ENCODE peak calls at places on chromosomes 12 and 14, in ten cellular contexts. One of them, this sample, is unnamed.

GRCh38 chr12:96465896-96466295 is 23.5 kb upstream of the CFAP54 start:
- DNase-seq in aorta: no peak
- DNase-seq in astrocyte of the hippocampus: no peak
- DNase-seq in HT-29: no peak
- DNase-seq in M059J: no peak
- DNase-seq in GDM1: no peak
- DNase-seq in A172: no peak
- DNase-seq in CD8-positive, alpha-beta T cell: no peak
- DNase-seq in stimulated activated CD4-positive, alpha-beta T cell treated with anti-CD3 and anti-CD28 coated beads, Interleukin-12 subunit alpha, Interleukin-12 subunit beta, amount 100 ng/mL, for 4 hours: no peak
- DNase-seq in stimulated activated effector memory CD8-positive, alpha-beta T cell treated with anti-CD3 and anti-CD28 coated beads, Interleukin-12 subunit alpha, Interleukin-12 subunit beta, amount 100 ng/mL, for 72 hours: no peak
- DNase-seq in this sample: no peak

GRCh38 chr12:113002676-113003075 is 24.4 kb downstream of the OAS2 start:
- DNase-seq in astrocyte of the hippocampus: no peak
- DNase-seq in stimulated activated effector memory CD8-positive, alpha-beta T cell treated with anti-CD3 and anti-CD28 coated beads, Interleukin-12 subunit alpha, Interleukin-12 subunit beta, amount 100 ng/mL, for 72 hours: no peak
- DNase-seq in M059J: no peak
- DNase-seq in HT-29: no peak
- DNase-seq in aorta: no peak
- DNase-seq in stimulated activated CD4-positive, alpha-beta T cell treated with anti-CD3 and anti-CD28 coated beads, Interleukin-12 subunit alpha, Interleukin-12 subunit beta, amount 100 ng/mL, for 4 hours: no peak
- DNase-seq in A172: no peak
- DNase-seq in GDM1: no peak
- DNase-seq in CD8-positive, alpha-beta T cell: no peak
- DNase-seq in this sample: no peak

GRCh38 chr14:59276235-59276634 is 87.8 kb downstream of the DAAM1 start:
- DNase-seq in stimulated activated CD4-positive, alpha-beta T cell treated with anti-CD3 and anti-CD28 coated beads, Interleukin-12 subunit alpha, Interleukin-12 subunit beta, amount 100 ng/mL, for 4 hours: no peak
- DNase-seq in aorta: no peak
- DNase-seq in astrocyte of the hippocampus: no peak
- DNase-seq in CD8-positive, alpha-beta T cell: no peak
- DNase-seq in A172: no peak
- DNase-seq in M059J: no peak
- DNase-seq in HT-29: no peak
- DNase-seq in stimulated activated effector memory CD8-positive, alpha-beta T cell treated with anti-CD3 and anti-CD28 coated beads, Interleukin-12 subunit alpha, Interleukin-12 subunit beta, amount 100 ng/mL, for 72 hours: no peak
- DNase-seq in GDM1: no peak
- DNase-seq in this sample: no peak

GRCh38 chr12:70254846-70255245 is 11.6 kb downstream of the CNOT2 start:
- DNase-seq in HT-29: no peak
- DNase-seq in stimulated activated CD4-positive, alpha-beta T cell treated with anti-CD3 and anti-CD28 coated beads, Interleukin-12 subunit alpha, Interleukin-12 subunit beta, amount 100 ng/mL, for 4 hours: no peak
- DNase-seq in astrocyte of the hippocampus: no peak
- DNase-seq in CD8-positive, alpha-beta T cell: no peak
- DNase-seq in M059J: no peak
- DNase-seq in stimulated activated effector memory CD8-positive, alpha-beta T cell treated with anti-CD3 and anti-CD28 coated beads, Interleukin-12 subunit alpha, Interleukin-12 subunit beta, amount 100 ng/mL, for 72 hours: no peak
- DNase-seq in A172: no peak
- DNase-seq in aorta: no peak
- DNase-seq in GDM1: no peak
- DNase-seq in this sample: no peak

GRCh38 chr14:105528197-105528858 is 1.9 kb downstream of the TMEM121 start:
- DNase-seq in stimulated activated effector memory CD8-positive, alpha-beta T cell treated with anti-CD3 and anti-CD28 coated beads, Interleukin-12 subunit alpha, Interleukin-12 subunit beta, amount 100 ng/mL, for 72 hours: peak
- DNase-seq in aorta: peak
- DNase-seq in astrocyte of the hippocampus: peak
- DNase-seq in M059J: peak
- DNase-seq in HT-29: peak
- DNase-seq in stimulated activated CD4-positive, alpha-beta T cell treated with anti-CD3 and anti-CD28 coated beads, Interleukin-12 subunit alpha, Interleukin-12 subunit beta, amount 100 ng/mL, for 4 hours: peak
- DNase-seq in A172: no peak
- DNase-seq in GDM1: peak
- DNase-seq in CD8-positive, alpha-beta T cell: peak
- DNase-seq in this sample: peak

GRCh38 chr14:37340353-37340752 is 142.6 kb downstream of the MIPOL1 start:
- DNase-seq in A172: no peak
- DNase-seq in CD8-positive, alpha-beta T cell: no peak
- DNase-seq in stimulated activated CD4-positive, alpha-beta T cell treated with anti-CD3 and anti-CD28 coated beads, Interleukin-12 subunit alpha, Interleukin-12 subunit beta, amount 100 ng/mL, for 4 hours: no peak
- DNase-seq in astrocyte of the hippocampus: no peak
- DNase-seq in stimulated activated effector memory CD8-positive, alpha-beta T cell treated with anti-CD3 and anti-CD28 coated beads, Interleukin-12 subunit alpha, Interleukin-12 subunit beta, amount 100 ng/mL, for 72 hours: no peak
- DNase-seq in M059J: no peak
- DNase-seq in GDM1: no peak
- DNase-seq in HT-29: no peak
- DNase-seq in aorta: no peak
- DNase-seq in this sample: peak

GRCh38 chr12:81170072-81170471 is 92.2 kb downstream of the ACSS3 start:
- DNase-seq in aorta: no peak
- DNase-seq in A172: no peak
- DNase-seq in astrocyte of the hippocampus: no peak
- DNase-seq in stimulated activated effector memory CD8-positive, alpha-beta T cell treated with anti-CD3 and anti-CD28 coated beads, Interleukin-12 subunit alpha, Interleukin-12 subunit beta, amount 100 ng/mL, for 72 hours: no peak
- DNase-seq in M059J: no peak
- DNase-seq in GDM1: no peak
- DNase-seq in stimulated activated CD4-positive, alpha-beta T cell treated with anti-CD3 and anti-CD28 coated beads, Interleukin-12 subunit alpha, Interleukin-12 subunit beta, amount 100 ng/mL, for 4 hours: no peak
- DNase-seq in HT-29: no peak
- DNase-seq in CD8-positive, alpha-beta T cell: no peak
- DNase-seq in this sample: no peak

GRCh38 chr12:117049295-117049694 is 49.9 kb downstream of the TESC start:
- DNase-seq in aorta: no peak
- DNase-seq in M059J: no peak
- DNase-seq in stimulated activated CD4-positive, alpha-beta T cell treated with anti-CD3 and anti-CD28 coated beads, Interleukin-12 subunit alpha, Interleukin-12 subunit beta, amount 100 ng/mL, for 4 hours: no peak
- DNase-seq in astrocyte of the hippocampus: no peak
- DNase-seq in CD8-positive, alpha-beta T cell: no peak
- DNase-seq in stimulated activated effector memory CD8-positive, alpha-beta T cell treated with anti-CD3 and anti-CD28 coated beads, Interleukin-12 subunit alpha, Interleukin-12 subunit beta, amount 100 ng/mL, for 72 hours: no peak
- DNase-seq in A172: no peak
- DNase-seq in GDM1: no peak
- DNase-seq in HT-29: no peak
- DNase-seq in this sample: no peak

GRCh38 chr14:43877351-43877900 is 629.7 kb downstream of the FSCB start:
- DNase-seq in M059J: no peak
- DNase-seq in CD8-positive, alpha-beta T cell: no peak
- DNase-seq in HT-29: no peak
- DNase-seq in stimulated activated CD4-positive, alpha-beta T cell treated with anti-CD3 and anti-CD28 coated beads, Interleukin-12 subunit alpha, Interleukin-12 subunit beta, amount 100 ng/mL, for 4 hours: no peak
- DNase-seq in A172: no peak
- DNase-seq in GDM1: no peak
- DNase-seq in stimulated activated effector memory CD8-positive, alpha-beta T cell treated with anti-CD3 and anti-CD28 coated beads, Interleukin-12 subunit alpha, Interleukin-12 subunit beta, amount 100 ng/mL, for 72 hours: no peak
- DNase-seq in astrocyte of the hippocampus: no peak
- DNase-seq in aorta: no peak
- DNase-seq in this sample: no peak

GRCh38 chr12:109586385-109587296 is 13.0 kb downstream of the MVK start:
- DNase-seq in HT-29: no peak
- DNase-seq in aorta: no peak
- DNase-seq in stimulated activated CD4-positive, alpha-beta T cell treated with anti-CD3 and anti-CD28 coated beads, Interleukin-12 subunit alpha, Interleukin-12 subunit beta, amount 100 ng/mL, for 4 hours: no peak
- DNase-seq in astrocyte of the hippocampus: no peak
- DNase-seq in A172: no peak
- DNase-seq in M059J: no peak
- DNase-seq in GDM1: no peak
- DNase-seq in stimulated activated effector memory CD8-positive, alpha-beta T cell treated with anti-CD3 and anti-CD28 coated beads, Interleukin-12 subunit alpha, Interleukin-12 subunit beta, amount 100 ng/mL, for 72 hours: no peak
- DNase-seq in CD8-positive, alpha-beta T cell: no peak
- DNase-seq in this sample: no peak

GRCh38 chr12:53844989-53845836 is 93.4 kb upstream of the HOXC13 start:
- DNase-seq in CD8-positive, alpha-beta T cell: no peak
- DNase-seq in HT-29: no peak
- DNase-seq in A172: peak
- DNase-seq in astrocyte of the hippocampus: peak
- DNase-seq in M059J: peak
- DNase-seq in aorta: no peak
- DNase-seq in stimulated activated CD4-positive, alpha-beta T cell treated with anti-CD3 and anti-CD28 coated beads, Interleukin-12 subunit alpha, Interleukin-12 subunit beta, amount 100 ng/mL, for 4 hours: no peak
- DNase-seq in stimulated activated effector memory CD8-positive, alpha-beta T cell treated with anti-CD3 and anti-CD28 coated beads, Interleukin-12 subunit alpha, Interleukin-12 subunit beta, amount 100 ng/mL, for 72 hours: no peak
- DNase-seq in GDM1: no peak
- DNase-seq in this sample: peak

GRCh38 chr12:110141389-110141788 is 17.2 kb downstream of the IFT81 start:
- DNase-seq in stimulated activated CD4-positive, alpha-beta T cell treated with anti-CD3 and anti-CD28 coated beads, Interleukin-12 subunit alpha, Interleukin-12 subunit beta, amount 100 ng/mL, for 4 hours: no peak
- DNase-seq in aorta: no peak
- DNase-seq in astrocyte of the hippocampus: no peak
- DNase-seq in A172: no peak
- DNase-seq in GDM1: no peak
- DNase-seq in stimulated activated effector memory CD8-positive, alpha-beta T cell treated with anti-CD3 and anti-CD28 coated beads, Interleukin-12 subunit alpha, Interleukin-12 subunit beta, amount 100 ng/mL, for 72 hours: no peak
- DNase-seq in M059J: no peak
- DNase-seq in HT-29: no peak
- DNase-seq in CD8-positive, alpha-beta T cell: no peak
- DNase-seq in this sample: no peak

GRCh38 chr14:90428676-90429075 is 31.8 kb downstream of the CALM1 start:
- DNase-seq in CD8-positive, alpha-beta T cell: no peak
- DNase-seq in stimulated activated effector memory CD8-positive, alpha-beta T cell treated with anti-CD3 and anti-CD28 coated beads, Interleukin-12 subunit alpha, Interleukin-12 subunit beta, amount 100 ng/mL, for 72 hours: no peak
- DNase-seq in A172: no peak
- DNase-seq in M059J: no peak
- DNase-seq in GDM1: no peak
- DNase-seq in aorta: no peak
- DNase-seq in astrocyte of the hippocampus: no peak
- DNase-seq in HT-29: no peak
- DNase-seq in stimulated activated CD4-positive, alpha-beta T cell treated with anti-CD3 and anti-CD28 coated beads, Interleukin-12 subunit alpha, Interleukin-12 subunit beta, amount 100 ng/mL, for 4 hours: no peak
- DNase-seq in this sample: no peak

GRCh38 chr12:28569698-28570411 is 379.6 kb downstream of the CCDC91 start:
- DNase-seq in A172: peak
- DNase-seq in CD8-positive, alpha-beta T cell: no peak
- DNase-seq in stimulated activated effector memory CD8-positive, alpha-beta T cell treated with anti-CD3 and anti-CD28 coated beads, Interleukin-12 subunit alpha, Interleukin-12 subunit beta, amount 100 ng/mL, for 72 hours: no peak
- DNase-seq in GDM1: no peak
- DNase-seq in HT-29: peak
- DNase-seq in stimulated activated CD4-positive, alpha-beta T cell treated with anti-CD3 and anti-CD28 coated beads, Interleukin-12 subunit alpha, Interleukin-12 subunit beta, amount 100 ng/mL, for 4 hours: no peak
- DNase-seq in M059J: peak
- DNase-seq in aorta: no peak
- DNase-seq in astrocyte of the hippocampus: peak
- DNase-seq in this sample: peak

GRCh38 chr14:51595831-51596472 is 55.8 kb upstream of the FRMD6 start:
- DNase-seq in M059J: no peak
- DNase-seq in aorta: no peak
- DNase-seq in stimulated activated effector memory CD8-positive, alpha-beta T cell treated with anti-CD3 and anti-CD28 coated beads, Interleukin-12 subunit alpha, Interleukin-12 subunit beta, amount 100 ng/mL, for 72 hours: no peak
- DNase-seq in stimulated activated CD4-positive, alpha-beta T cell treated with anti-CD3 and anti-CD28 coated beads, Interleukin-12 subunit alpha, Interleukin-12 subunit beta, amount 100 ng/mL, for 4 hours: no peak
- DNase-seq in HT-29: no peak
- DNase-seq in A172: no peak
- DNase-seq in GDM1: no peak
- DNase-seq in astrocyte of the hippocampus: no peak
- DNase-seq in CD8-positive, alpha-beta T cell: no peak
- DNase-seq in this sample: no peak

GRCh38 chr12:105467710-105468366 is 137.3 kb downstream of the C12orf75 start:
- DNase-seq in stimulated activated effector memory CD8-positive, alpha-beta T cell treated with anti-CD3 and anti-CD28 coated beads, Interleukin-12 subunit alpha, Interleukin-12 subunit beta, amount 100 ng/mL, for 72 hours: no peak
- DNase-seq in HT-29: no peak
- DNase-seq in A172: no peak
- DNase-seq in M059J: no peak
- DNase-seq in aorta: no peak
- DNase-seq in stimulated activated CD4-positive, alpha-beta T cell treated with anti-CD3 and anti-CD28 coated beads, Interleukin-12 subunit alpha, Interleukin-12 subunit beta, amount 100 ng/mL, for 4 hours: no peak
- DNase-seq in GDM1: no peak
- DNase-seq in astrocyte of the hippocampus: no peak
- DNase-seq in CD8-positive, alpha-beta T cell: no peak
- DNase-seq in this sample: no peak

GRCh38 chr12:124940143-124940392 is 25.6 kb upstream of the UBC start:
- DNase-seq in A172: peak
- DNase-seq in stimulated activated CD4-positive, alpha-beta T cell treated with anti-CD3 and anti-CD28 coated beads, Interleukin-12 subunit alpha, Interleukin-12 subunit beta, amount 100 ng/mL, for 4 hours: no peak
- DNase-seq in CD8-positive, alpha-beta T cell: no peak
- DNase-seq in HT-29: no peak
- DNase-seq in astrocyte of the hippocampus: no peak
- DNase-seq in M059J: no peak
- DNase-seq in aorta: no peak
- DNase-seq in stimulated activated effector memory CD8-positive, alpha-beta T cell treated with anti-CD3 and anti-CD28 coated beads, Interleukin-12 subunit alpha, Interleukin-12 subunit beta, amount 100 ng/mL, for 72 hours: no peak
- DNase-seq in GDM1: no peak
- DNase-seq in this sample: no peak

GRCh38 chr12:86683568-86683991 is 427.4 kb upstream of the MGAT4C start:
- DNase-seq in HT-29: no peak
- DNase-seq in CD8-positive, alpha-beta T cell: no peak
- DNase-seq in stimulated activated effector memory CD8-positive, alpha-beta T cell treated with anti-CD3 and anti-CD28 coated beads, Interleukin-12 subunit alpha, Interleukin-12 subunit beta, amount 100 ng/mL, for 72 hours: no peak
- DNase-seq in GDM1: no peak
- DNase-seq in aorta: no peak
- DNase-seq in astrocyte of the hippocampus: peak
- DNase-seq in M059J: peak
- DNase-seq in A172: peak
- DNase-seq in stimulated activated CD4-positive, alpha-beta T cell treated with anti-CD3 and anti-CD28 coated beads, Interleukin-12 subunit alpha, Interleukin-12 subunit beta, amount 100 ng/mL, for 4 hours: no peak
- DNase-seq in this sample: no peak

GRCh38 chr14:75847584-75847983 is 134.2 kb downstream of the TGFB3 start:
- DNase-seq in CD8-positive, alpha-beta T cell: no peak
- DNase-seq in HT-29: no peak
- DNase-seq in GDM1: no peak
- DNase-seq in aorta: no peak
- DNase-seq in A172: no peak
- DNase-seq in astrocyte of the hippocampus: no peak
- DNase-seq in stimulated activated effector memory CD8-positive, alpha-beta T cell treated with anti-CD3 and anti-CD28 coated beads, Interleukin-12 subunit alpha, Interleukin-12 subunit beta, amount 100 ng/mL, for 72 hours: no peak
- DNase-seq in M059J: no peak
- DNase-seq in stimulated activated CD4-positive, alpha-beta T cell treated with anti-CD3 and anti-CD28 coated beads, Interleukin-12 subunit alpha, Interleukin-12 subunit beta, amount 100 ng/mL, for 4 hours: no peak
- DNase-seq in this sample: no peak

GRCh38 chr12:95545731-95546490 is 5.4 kb downstream of the USP44 start:
- DNase-seq in M059J: no peak
- DNase-seq in CD8-positive, alpha-beta T cell: no peak
- DNase-seq in astrocyte of the hippocampus: peak
- DNase-seq in aorta: no peak
- DNase-seq in stimulated activated CD4-positive, alpha-beta T cell treated with anti-CD3 and anti-CD28 coated beads, Interleukin-12 subunit alpha, Interleukin-12 subunit beta, amount 100 ng/mL, for 4 hours: no peak
- DNase-seq in HT-29: no peak
- DNase-seq in GDM1: no peak
- DNase-seq in stimulated activated effector memory CD8-positive, alpha-beta T cell treated with anti-CD3 and anti-CD28 coated beads, Interleukin-12 subunit alpha, Interleukin-12 subunit beta, amount 100 ng/mL, for 72 hours: no peak
- DNase-seq in A172: no peak
- DNase-seq in this sample: no peak

GRCh38 chr12:75706786-75707605 is 195.6 kb upstream of the KRR1 start:
- DNase-seq in GDM1: peak
- DNase-seq in M059J: peak
- DNase-seq in stimulated activated CD4-positive, alpha-beta T cell treated with anti-CD3 and anti-CD28 coated beads, Interleukin-12 subunit alpha, Interleukin-12 subunit beta, amount 100 ng/mL, for 4 hours: no peak
- DNase-seq in A172: peak
- DNase-seq in aorta: no peak
- DNase-seq in astrocyte of the hippocampus: no peak
- DNase-seq in CD8-positive, alpha-beta T cell: no peak
- DNase-seq in HT-29: no peak
- DNase-seq in stimulated activated effector memory CD8-positive, alpha-beta T cell treated with anti-CD3 and anti-CD28 coated beads, Interleukin-12 subunit alpha, Interleukin-12 subunit beta, amount 100 ng/mL, for 72 hours: no peak
- DNase-seq in this sample: no peak

GRCh38 chr14:22601456-22601855 is 3.4 kb downstream of the ABHD4 start:
- DNase-seq in astrocyte of the hippocampus: no peak
- DNase-seq in stimulated activated CD4-positive, alpha-beta T cell treated with anti-CD3 and anti-CD28 coated beads, Interleukin-12 subunit alpha, Interleukin-12 subunit beta, amount 100 ng/mL, for 4 hours: no peak
- DNase-seq in A172: no peak
- DNase-seq in GDM1: no peak
- DNase-seq in CD8-positive, alpha-beta T cell: no peak
- DNase-seq in aorta: no peak
- DNase-seq in HT-29: no peak
- DNase-seq in M059J: no peak
- DNase-seq in stimulated activated effector memory CD8-positive, alpha-beta T cell treated with anti-CD3 and anti-CD28 coated beads, Interleukin-12 subunit alpha, Interleukin-12 subunit beta, amount 100 ng/mL, for 72 hours: no peak
- DNase-seq in this sample: no peak

GRCh38 chr14:103820908-103821307 is 26.5 kb downstream of the PPP1R13B start:
- DNase-seq in GDM1: no peak
- DNase-seq in astrocyte of the hippocampus: no peak
- DNase-seq in HT-29: no peak
- DNase-seq in stimulated activated effector memory CD8-positive, alpha-beta T cell treated with anti-CD3 and anti-CD28 coated beads, Interleukin-12 subunit alpha, Interleukin-12 subunit beta, amount 100 ng/mL, for 72 hours: no peak
- DNase-seq in A172: no peak
- DNase-seq in CD8-positive, alpha-beta T cell: no peak
- DNase-seq in aorta: no peak
- DNase-seq in stimulated activated CD4-positive, alpha-beta T cell treated with anti-CD3 and anti-CD28 coated beads, Interleukin-12 subunit alpha, Interleukin-12 subunit beta, amount 100 ng/mL, for 4 hours: no peak
- DNase-seq in M059J: no peak
- DNase-seq in this sample: no peak

GRCh38 chr14:34227834-34228662 is 234.0 kb downstream of the SPTSSA start:
- DNase-seq in CD8-positive, alpha-beta T cell: peak
- DNase-seq in HT-29: peak
- DNase-seq in aorta: peak
- DNase-seq in astrocyte of the hippocampus: peak
- DNase-seq in A172: peak
- DNase-seq in M059J: peak
- DNase-seq in stimulated activated effector memory CD8-positive, alpha-beta T cell treated with anti-CD3 and anti-CD28 coated beads, Interleukin-12 subunit alpha, Interleukin-12 subunit beta, amount 100 ng/mL, for 72 hours: peak
- DNase-seq in GDM1: peak
- DNase-seq in stimulated activated CD4-positive, alpha-beta T cell treated with anti-CD3 and anti-CD28 coated beads, Interleukin-12 subunit alpha, Interleukin-12 subunit beta, amount 100 ng/mL, for 4 hours: peak
- DNase-seq in this sample: peak

GRCh38 chr12:9793774-9794395 is 33.2 kb upstream of the CD69 start:
- DNase-seq in HT-29: no peak
- DNase-seq in stimulated activated effector memory CD8-positive, alpha-beta T cell treated with anti-CD3 and anti-CD28 coated beads, Interleukin-12 subunit alpha, Interleukin-12 subunit beta, amount 100 ng/mL, for 72 hours: no peak
- DNase-seq in A172: no peak
- DNase-seq in astrocyte of the hippocampus: no peak
- DNase-seq in M059J: no peak
- DNase-seq in stimulated activated CD4-positive, alpha-beta T cell treated with anti-CD3 and anti-CD28 coated beads, Interleukin-12 subunit alpha, Interleukin-12 subunit beta, amount 100 ng/mL, for 4 hours: no peak
- DNase-seq in GDM1: peak
- DNase-seq in aorta: no peak
- DNase-seq in CD8-positive, alpha-beta T cell: no peak
- DNase-seq in this sample: no peak

This sample was measured in Calu3.